ENCODE peak calls at places on chromosomes 6 and 20, in seven cellular contexts. G is Daoy, P is NCI-H2081, A is HCEC 1CT, I is pons, W is T-helper 1 cell, V is activated T-helper 1 cell treated with Interleukin-2 at 50 U/mL for 16 hours. Y is an unnamed sample.

GRCh38 chr20:21901470-21902275 is 196.2 kb downstream of the PAX1 start:
- DNase-seq in G (peak; percentile 7), P (peak; percentile 30), A (no peak), I (peak; percentile 53), W (no peak), V (no peak), Y (peak; percentile 58)

GRCh38 chr20:44176833-44177533 is 10.0 kb downstream of the JPH2 start:
- DNase-seq in G (no peak), P (no peak), A (no peak), I (no peak), W (no peak), V (no peak), Y (no peak)

GRCh38 chr6:142884214-142885035 is 60.6 kb downstream of the HIVEP2 start:
- DNase-seq in G (no peak), P (no peak), A (no peak), I (no peak), W (no peak), V (no peak), Y (no peak)

GRCh38 chr6:34514593-34515472 is 41.3 kb downstream of the SPDEF start:
- DNase-seq in G (no peak), P (no peak), A (peak; percentile 45), I (no peak), W (no peak), V (no peak), Y (no peak)

GRCh38 chr6:33662318-33662717 is 41.2 kb downstream of the ITPR3 start:
- DNase-seq in G (no peak), P (no peak), A (no peak), I (no peak), W (no peak), V (no peak), Y (no peak)

GRCh38 chr6:157774153-157775135 is 48.6 kb upstream of the SNX9 start:
- DNase-seq in G (no peak), P (no peak), A (no peak), I (no peak), W (peak; percentile 34), V (no peak), Y (no peak)

GRCh38 chr6:41021832-41022231 is 17.2 kb downstream of the UNC5CL start:
- DNase-seq in G (peak; percentile 86), P (no peak), A (no peak), I (no peak), W (no peak), V (no peak), Y (peak; percentile 91)

GRCh38 chr6:119348308-119349040 is 1.1 kb downstream of the MAN1A1 start:
- DNase-seq in G (peak; percentile 51), P (peak; percentile 5), A (peak; percentile 33), I (no peak), W (peak; percentile 22), V (peak; percentile 18), Y (no peak)

GRCh38 chr20:62307226-62308101 is 4.7 kb downstream of the ADRM1 start:
- DNase-seq in G (no peak), P (no peak), A (no peak), I (no peak), W (no peak), V (no peak), Y (no peak)

GRCh38 chr6:80547827-80548226 is 441.4 kb downstream of the BCKDHB start:
- DNase-seq in G (peak; percentile 62), P (no peak), A (peak; percentile 87), I (no peak), W (no peak), V (no peak), Y (peak; percentile 86)

GRCh38 chr6:33935439-33936080 is 131.8 kb upstream of the MLN start:
- DNase-seq in G (no peak), P (no peak), A (no peak), I (no peak), W (no peak), V (no peak), Y (no peak)

GRCh38 chr20:64090165-64090564 is 6.0 kb upstream of the LKAAEAR1 start:
- DNase-seq in G (no peak), P (no peak), A (no peak), I (no peak), W (no peak), V (no peak), Y (no peak)

GRCh38 chr20:3583765-3584164 is 79.4 kb downstream of the GFRA4 start:
- DNase-seq in G (no peak), P (no peak), A (no peak), I (no peak), W (no peak), V (no peak), Y (no peak)

GRCh38 chr20:30286157-30286556 is 971.3 kb upstream of the DEFB115 start:
- DNase-seq in G (no peak), P (no peak), A (no peak), I (no peak), W (no peak), V (no peak), Y (no peak)

GRCh38 chr6:163603395-163603794 is 188.9 kb downstream of the QKI start:
- DNase-seq in G (no peak), P (no peak), A (no peak), I (no peak), W (no peak), V (no peak), Y (no peak)

GRCh38 chr20:45887346-45887715 is at the start of gene SPATA25:
- DNase-seq in G (no peak), P (no peak), A (no peak), I (no peak), W (no peak), V (no peak), Y (no peak)

GRCh38 chr20:13995086-13995665 is at the start of gene MACROD2:
- DNase-seq in G (peak; percentile 90), P (peak; percentile 97), A (no peak), I (peak; percentile 93), W (no peak), V (no peak), Y (peak; percentile 93)

GRCh38 chr20:11454966-11455799 is 462.5 kb upstream of the BTBD3 start:
- DNase-seq in G (peak; percentile 77), P (no peak), A (peak; percentile 35), I (no peak), W (no peak), V (no peak), Y (peak; percentile 94)

GRCh38 chr6:165497472-165497871 is 165.6 kb downstream of the PDE10A start:
- DNase-seq in G (peak; percentile 9), P (no peak), A (no peak), I (no peak), W (no peak), V (no peak), Y (peak; percentile 4)

GRCh38 chr6:147160593-147160992 is 43.6 kb upstream of the STXBP5 start:
- DNase-seq in G (no peak), P (no peak), A (no peak), I (no peak), W (no peak), V (no peak), Y (no peak)

GRCh38 chr20:16129411-16129810 is 443.8 kb downstream of the KIF16B start:
- DNase-seq in G (no peak), P (peak; percentile 28), A (no peak), I (no peak), W (no peak), V (no peak), Y (no peak)

GRCh38 chr6:43942011-43942442 is 172.0 kb downstream of the VEGFA start:
- DNase-seq in G (peak; percentile 4), P (no peak), A (no peak), I (no peak), W (no peak), V (no peak), Y (no peak)

GRCh38 chr6:163647624-163648023 is 233.1 kb downstream of the QKI start:
- DNase-seq in G (no peak), P (no peak), A (no peak), I (no peak), W (no peak), V (no peak), Y (no peak)

GRCh38 chr20:46900826-46901225 is 6.2 kb downstream of the EYA2 start:
- DNase-seq in G (no peak), P (no peak), A (no peak), I (no peak), W (no peak), V (no peak), Y (no peak)

GRCh38 chr20:58717278-58718091 is 24.9 kb downstream of the NPEPL1 start:
- DNase-seq in G (no peak), P (no peak), A (no peak), I (no peak), W (no peak), V (no peak), Y (no peak)

GRCh38 chr6:152636675-152637421 is at the start of gene SYNE1:
- DNase-seq in G (peak; percentile 7), P (no peak), A (peak; percentile 9), I (no peak), W (peak; percentile 16), V (no peak), Y (no peak)

GRCh38 chr6:12572884-12573824 is 143.4 kb upstream of the PHACTR1 start:
- DNase-seq in G (peak; percentile 86), P (no peak), A (peak; percentile 87), I (no peak), W (no peak), V (no peak), Y (peak; percentile 91)

GRCh38 chr6:48813821-48814220 is 649.2 kb downstream of the MMUT start:
- DNase-seq in G (no peak), P (no peak), A (no peak), I (no peak), W (no peak), V (no peak), Y (no peak)

GRCh38 chr20:46057856-46058655 is 29.0 kb downstream of the SLC12A5 start:
- DNase-seq in G (peak; percentile 56), P (no peak), A (peak; percentile 14), I (peak; percentile 60), W (no peak), V (no peak), Y (no peak)

GRCh38 chr6:108083349-108083748 is 8.8 kb upstream of the OSTM1 start:
- DNase-seq in G (no peak), P (no peak), A (no peak), I (no peak), W (no peak), V (no peak), Y (no peak)

GRCh38 chr20:31604567-31605030 is 490 bp upstream of the ID1 start:
- DNase-seq in G (no peak), P (no peak), A (no peak), I (no peak), W (no peak), V (no peak), Y (no peak)

GRCh38 chr20:36614781-36615557 is 9.4 kb downstream of the RAB5IF start:
- DNase-seq in G (no peak), P (no peak), A (no peak), I (no peak), W (no peak), V (no peak), Y (no peak)

GRCh38 chr20:1941226-1941625 is 46.0 kb downstream of the SIRPA start:
- DNase-seq in G (no peak), P (no peak), A (no peak), I (no peak), W (no peak), V (no peak), Y (no peak)

GRCh38 chr6:163860194-163861081 is 445.9 kb downstream of the QKI start:
- DNase-seq in G (peak; percentile 21), P (no peak), A (peak; percentile 28), I (peak; percentile 2), W (no peak), V (no peak), Y (peak; percentile 25)

GRCh38 chr6:152380993-152381898 is 255.9 kb downstream of the SYNE1 start:
- DNase-seq in G (peak; percentile 67), P (no peak), A (peak; percentile 95), I (peak; percentile 72), W (no peak), V (no peak), Y (peak; percentile 84)

Y was measured in HT1080.